ENCODE peak calls at places on chromosomes 7 and 10, in six cellular contexts. M is H1, F is HepG2, E is HCT116, W is K562, U is GM12878. S is an unnamed sample.

GRCh38 chr10:99292159-99292558 is 37.0 kb upstream of the CNNM1 start:
- DNase-seq in M (no peak), F (no peak), E (no peak), W (no peak), U (no peak), S (no peak)

GRCh38 chr10:74586088-74586585 is 240.3 kb upstream of the KAT6B start:
- DNase-seq in M (no peak), F (no peak), E (no peak), W (peak; percentile 9), U (peak; percentile 73), S (no peak)

GRCh38 chr7:15757041-15757995 is 70.8 kb upstream of the MEOX2 start:
- DNase-seq in M (no peak), F (no peak), E (no peak), W (no peak), U (no peak), S (no peak)

GRCh38 chr7:32887395-32887794 is 4.2 kb downstream of the KBTBD2 start:
- DNase-seq in M (no peak), F (no peak), E (no peak), W (no peak), U (no peak), S (no peak)

GRCh38 chr7:17109017-17109416 is 189.4 kb upstream of the AHR start:
- DNase-seq in M (no peak), F (no peak), E (no peak), W (no peak), U (no peak), S (no peak)

GRCh38 chr7:100568176-100568935 is 5.3 kb downstream of the SAP25 start:
- DNase-seq in M (no peak), F (peak; percentile 93), E (no peak), W (no peak), U (no peak), S (no peak)

GRCh38 chr7:141584935-141585334 is 33.7 kb downstream of the AGK start:
- DNase-seq in M (no peak), F (no peak), E (no peak), W (no peak), U (no peak), S (no peak)

GRCh38 chr10:5143137-5143536 is 41.8 kb downstream of the AKR1C8 start:
- DNase-seq in M (no peak), F (peak; percentile 10), E (no peak), W (no peak), U (no peak), S (no peak)

GRCh38 chr7:23055582-23056178 is 41.8 kb upstream of the HYCC1 start:
- DNase-seq in M (no peak), F (peak; percentile 52), E (peak; percentile 64), W (peak; percentile 68), U (peak; percentile 60), S (peak; percentile 50)

GRCh38 chr7:138468244-138469123 is 8.4 kb downstream of the TRIM24 start:
- DNase-seq in M (no peak), F (no peak), E (no peak), W (no peak), U (no peak), S (no peak)

GRCh38 chr7:158973440-158973839 is 117.1 kb downstream of the DYNC2I1 start:
- DNase-seq in M (peak; percentile 82), F (no peak), E (peak; percentile 64), W (peak; percentile 64), U (peak; percentile 3), S (peak; percentile 72)

GRCh38 chr7:29987083-29987482 is 2.5 kb downstream of the SCRN1 start:
- DNase-seq in M (no peak), F (peak; percentile 53), E (no peak), W (no peak), U (no peak), S (no peak)

GRCh38 chr10:122565766-122566206 is 5.2 kb downstream of the DMBT1 start:
- DNase-seq in M (peak; percentile 89), F (peak; percentile 56), E (peak; percentile 85), W (peak; percentile 16), U (peak; percentile 1), S (peak; percentile 82)

GRCh38 chr7:47266131-47266706 is 315.7 kb downstream of the TNS3 start:
- DNase-seq in M (peak; percentile 82), F (peak; percentile 82), E (peak; percentile 32), W (peak; percentile 71), U (peak; percentile 12), S (peak; percentile 64)

GRCh38 chr7:157900011-157900410 is 563.2 kb downstream of the DNAJB6 start:
- DNase-seq in M (no peak), F (no peak), E (no peak), W (no peak), U (no peak), S (no peak)

GRCh38 chr7:12030116-12030515 is 181.0 kb upstream of the TMEM106B start:
- DNase-seq in M (no peak), F (no peak), E (no peak), W (no peak), U (no peak), S (no peak)

GRCh38 chr10:81875680-81876252 is 772 bp downstream of the NRG3 start:
- DNase-seq in M (peak; percentile 64), F (no peak), E (no peak), W (no peak), U (no peak), S (no peak)

GRCh38 chr7:44087914-44088838 is 5.8 kb upstream of the POLM start:
- DNase-seq in M (no peak), F (no peak), E (no peak), W (no peak), U (no peak), S (no peak)

GRCh38 chr7:99290980-99291607 is 18.5 kb downstream of the MYH16 start:
- DNase-seq in M (no peak), F (no peak), E (no peak), W (no peak), U (no peak), S (no peak)

GRCh38 chr10:129481641-129482040 is 14.6 kb downstream of the MGMT start:
- DNase-seq in M (no peak), F (no peak), E (no peak), W (no peak), U (no peak), S (no peak)

GRCh38 chr7:79290398-79290797 is 163.1 kb downstream of the MAGI2 start:
- DNase-seq in M (no peak), F (no peak), E (no peak), W (no peak), U (no peak), S (no peak)

DNA sequence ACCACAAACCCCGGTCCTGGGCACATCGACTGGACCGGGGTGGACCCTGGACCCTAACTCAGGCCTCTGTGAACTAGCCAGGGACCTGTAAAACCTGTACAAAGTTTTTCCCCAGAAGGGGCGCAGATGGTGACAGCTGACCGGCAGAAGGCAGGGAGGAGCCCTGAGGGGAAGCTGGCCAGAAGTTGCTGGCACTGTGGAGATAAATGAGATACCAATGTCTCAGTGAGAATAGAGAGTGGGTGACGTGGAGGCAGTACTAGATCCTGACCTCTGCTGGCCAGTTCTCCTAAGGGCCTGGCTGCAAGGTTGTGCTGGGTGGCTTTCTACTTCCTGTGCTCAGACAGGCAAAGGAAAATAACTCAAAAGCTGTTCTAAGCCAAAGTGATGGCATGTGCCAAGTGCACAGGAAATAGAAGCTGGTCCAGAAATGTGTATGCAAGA is 10.6 kb upstream of the TSPAN14 start:
- DNase-seq in M (no peak), F (peak; percentile 41), E (no peak), W (peak; percentile 54), U (no peak), S (peak; percentile 19)
- TF ChIP-seq ATF3 in M (no peak), F (no peak), E (no peak), W (no peak), U (no peak), S (no peak)

GRCh38 chr7:837001-837400 is 4.7 kb downstream of the SUN1 start:
- DNase-seq in M (no peak), F (no peak), E (no peak), W (no peak), U (no peak), S (no peak)
- TF ChIP-seq ATF3 in M (no peak), F (no peak), E (no peak), W (no peak), U (no peak), S (no peak)

DNA sequence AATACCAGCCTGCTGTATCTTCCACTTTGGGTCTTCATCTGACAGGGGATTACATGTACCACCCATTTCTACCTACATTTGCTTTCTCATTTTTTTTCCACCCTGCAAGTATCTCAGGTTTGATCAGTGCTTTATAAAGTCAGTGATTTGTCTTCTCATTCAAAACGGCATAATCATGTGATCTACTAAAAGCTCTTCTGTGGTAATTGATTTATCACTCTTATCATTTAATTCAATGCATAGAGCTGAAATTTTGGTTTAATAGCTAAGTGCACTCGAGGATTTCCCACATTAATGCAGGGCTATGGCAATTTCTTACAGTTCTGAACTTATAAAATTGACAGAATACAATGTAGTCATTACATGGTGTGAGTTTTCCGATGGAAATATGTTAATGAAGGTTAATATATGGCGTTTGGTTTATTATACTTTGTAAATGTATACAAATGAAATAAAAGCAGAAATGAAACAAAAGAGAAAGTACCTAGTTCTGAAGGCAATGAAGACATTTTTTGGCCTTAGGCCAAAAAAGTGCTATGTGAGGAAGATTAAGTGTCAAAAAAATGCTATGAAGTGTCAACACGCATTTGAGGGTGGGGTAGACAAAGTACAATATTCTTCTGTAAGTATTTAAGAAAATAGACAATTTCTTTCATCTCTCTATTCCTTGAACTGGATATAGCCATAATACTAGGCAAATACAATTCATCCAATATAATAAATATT is 457.3 kb downstream of the ETV1 start:
- DNase-seq in M (no peak), F (no peak), E (no peak), W (no peak), U (no peak), S (no peak)
- TF ChIP-seq ATF3 in M (no peak), F (no peak), E (no peak), W (no peak), U (no peak), S (no peak)

DNA sequence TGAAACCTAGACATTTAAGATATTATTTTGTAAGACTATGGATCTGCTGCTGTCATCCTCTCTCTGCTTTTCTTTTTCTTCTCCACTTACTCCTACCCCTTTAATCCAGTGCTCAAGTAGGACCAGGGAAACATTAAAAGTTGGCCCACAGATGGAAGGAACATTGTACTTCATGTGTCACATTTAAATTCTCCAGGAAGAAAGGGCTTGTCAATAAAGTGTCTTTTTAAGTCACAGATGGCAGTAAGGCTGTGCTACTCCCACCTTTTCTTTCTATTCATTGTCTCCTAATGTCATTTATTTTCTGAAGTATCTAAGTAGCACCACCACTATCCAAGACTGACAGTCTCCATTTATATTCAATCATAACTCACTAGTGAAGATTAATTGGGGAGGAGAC is 737.7 kb upstream of the C7orf33 start:
- DNase-seq in M (no peak), F (no peak), E (no peak), W (no peak), U (no peak), S (no peak)
- TF ChIP-seq ATF3 in M (no peak), F (no peak), E (no peak), W (no peak), U (no peak), S (no peak)

DNA sequence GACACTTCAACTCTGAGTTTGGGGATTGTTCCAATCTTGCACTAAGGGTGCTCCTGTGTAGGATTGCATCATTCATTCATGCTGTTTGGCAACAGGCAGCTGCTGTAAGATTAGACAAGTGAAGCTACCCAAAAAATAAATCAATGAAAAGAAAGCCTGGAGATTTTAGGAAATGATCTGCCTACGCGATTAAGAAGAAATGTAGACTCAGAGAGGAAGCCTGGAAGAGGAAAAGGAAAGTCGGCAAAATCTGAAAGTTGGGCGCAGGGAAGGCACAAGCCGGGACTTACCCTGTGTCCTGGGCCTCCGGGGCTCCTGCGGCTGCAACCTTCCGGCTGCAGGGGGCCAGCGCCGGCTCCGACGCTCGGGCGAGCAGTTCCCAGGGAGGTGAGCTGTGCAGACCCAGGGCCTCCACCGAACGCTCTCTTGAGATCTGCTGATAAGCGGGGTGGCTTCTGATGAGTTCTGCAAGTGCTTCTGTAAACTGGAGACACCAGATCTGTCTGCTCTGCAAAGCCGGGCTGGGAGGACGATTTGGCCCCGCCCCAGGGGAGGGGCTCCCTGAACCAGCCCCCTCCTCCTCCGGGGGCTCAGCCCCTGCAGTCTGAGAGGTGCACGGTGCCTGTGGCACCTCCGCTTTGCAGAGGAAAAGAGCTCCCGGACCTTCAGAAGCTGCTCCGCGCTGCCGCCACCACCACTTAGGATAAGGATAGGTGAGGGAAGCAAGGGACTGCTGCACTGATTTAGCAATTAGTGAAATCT is 17.4 kb downstream of the PSPH start:
- DNase-seq in M (peak; percentile 91), F (peak; percentile 88), E (peak; percentile 37), W (peak; percentile 65), U (peak; percentile 43), S (peak; percentile 92)
- TF ChIP-seq ATF3 in M (peak; percentile 40), F (peak; percentile 83), E (peak; percentile 58), W (no peak), U (no peak), S (no peak)

S was measured in WTC11.